ENCODE peak calls at places on chromosomes 4 and X, in five cellular contexts. S is SK-N-SH, D is K562, G is HepG2, F is GM12878. L is an unnamed sample.

GRCh38 chrX:124938715-124939114 is 381.0 kb upstream of the TEX13C start:
- DNase-seq in S (no peak), D (no peak), G (no peak), F (no peak), L (no peak)

GRCh38 chr4:37991623-37992410 is 31.6 kb downstream of the PTTG2 start:
- DNase-seq in S (no peak), D (no peak), G (no peak), F (no peak), L (no peak)

GRCh38 chr4:6498511-6499240 is 26.3 kb upstream of the PPP2R2C start:
- DNase-seq in S (no peak), D (no peak), G (no peak), F (no peak), L (no peak)

GRCh38 chr4:141730805-141731204 is 94.4 kb downstream of the IL15 start:
- DNase-seq in S (no peak), D (no peak), G (no peak), F (no peak), L (no peak)

GRCh38 chrX:38627683-38628082 is 66.3 kb downstream of the TSPAN7 start:
- DNase-seq in S (peak; percentile 14), D (peak; percentile 68), G (peak; percentile 45), F (no peak), L (peak; percentile 58)

GRCh38 chrX:9148626-9149385 is 114.9 kb upstream of the FAM9B start:
- DNase-seq in S (no peak), D (no peak), G (no peak), F (no peak), L (no peak)

GRCh38 chr4:17515724-17516407 is 901 bp downstream of the CLRN2 start:
- DNase-seq in S (no peak), D (no peak), G (peak; percentile 41), F (no peak), L (no peak)

GRCh38 chr4:18722748-18723191 is 701.2 kb upstream of the LCORL start:
- DNase-seq in S (no peak), D (no peak), G (no peak), F (no peak), L (peak; percentile 54)

GRCh38 chr4:38601244-38601915 is 62.6 kb upstream of the KLF3 start:
- DNase-seq in S (no peak), D (peak; percentile 19), G (peak; percentile 49), F (no peak), L (no peak)

GRCh38 chr4:48032721-48033120 is 16.1 kb downstream of the NIPAL1 start:
- DNase-seq in S (no peak), D (no peak), G (peak; percentile 14), F (no peak), L (no peak)

GRCh38 chr4:139900964-139901376 is 235.4 kb downstream of the MGST2 start:
- DNase-seq in S (no peak), D (no peak), G (no peak), F (no peak), L (no peak)

GRCh38 chr4:67687639-67688038 is 13.3 kb downstream of the UBA6 start:
- DNase-seq in S (no peak), D (no peak), G (no peak), F (no peak), L (no peak)

GRCh38 chrX:22748093-22748999 is 251.4 kb upstream of the DDX53 start:
- DNase-seq in S (peak; percentile 40), D (peak; percentile 32), G (peak; percentile 13), F (no peak), L (peak; percentile 57)

DNA sequence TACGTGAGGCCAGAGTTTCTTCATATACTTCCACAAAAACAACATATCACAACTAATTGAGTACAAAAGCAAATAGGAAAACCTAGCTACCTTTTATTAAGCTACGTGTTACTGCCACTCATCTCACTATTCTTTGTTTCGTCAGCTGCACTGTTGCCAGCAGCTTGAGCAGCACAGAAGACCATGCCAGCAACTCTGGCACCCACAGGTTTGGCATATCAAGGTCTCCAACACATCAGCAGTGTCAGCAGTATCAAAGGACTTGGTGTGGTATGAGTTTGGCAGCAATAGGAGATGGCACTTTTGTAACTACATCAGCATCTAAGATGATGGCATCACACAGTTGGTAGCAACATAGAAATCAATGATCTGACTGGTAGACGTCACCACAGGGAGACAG is 30.7 kb downstream of the CDKL2 start:
- DNase-seq in S (no peak), D (no peak), G (no peak), F (no peak), L (no peak)
- TF ChIP-seq FOXM1 in S (no peak), D (no peak), G (no peak), F (no peak), L (no peak)

DNA sequence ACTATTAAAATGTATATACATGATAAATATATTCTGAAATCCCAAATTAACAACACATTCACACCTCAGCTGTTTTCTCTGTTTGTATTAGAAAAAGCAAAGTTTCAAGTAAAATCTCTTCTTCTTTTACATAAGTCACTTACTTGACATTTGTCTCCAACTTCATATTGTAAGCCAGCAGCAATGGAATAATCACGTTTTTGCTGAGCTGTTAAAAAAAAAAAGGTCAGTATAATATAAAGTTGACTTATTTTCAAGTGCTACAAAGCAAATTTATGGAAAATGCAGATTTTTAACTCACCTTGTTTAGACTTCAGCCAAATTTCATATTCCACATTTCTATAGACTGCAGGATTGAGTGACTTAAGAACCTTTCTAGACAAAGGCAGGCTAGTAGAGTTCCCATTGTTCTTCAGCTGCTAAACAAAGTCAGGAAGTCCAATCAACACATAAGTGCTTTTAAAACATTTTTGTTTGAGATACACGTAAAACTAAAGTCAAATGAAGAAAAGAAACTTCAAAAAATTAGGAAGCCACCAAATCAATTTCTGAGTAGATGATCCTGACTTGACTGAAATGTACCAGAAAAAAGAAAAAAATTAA is 25.0 kb downstream of the OTUD4 start:
- DNase-seq in S (no peak), D (no peak), G (no peak), F (no peak), L (no peak)
- TF ChIP-seq FOXM1 in S (no peak), D (no peak), G (no peak), F (no peak), L (no peak)

DNA sequence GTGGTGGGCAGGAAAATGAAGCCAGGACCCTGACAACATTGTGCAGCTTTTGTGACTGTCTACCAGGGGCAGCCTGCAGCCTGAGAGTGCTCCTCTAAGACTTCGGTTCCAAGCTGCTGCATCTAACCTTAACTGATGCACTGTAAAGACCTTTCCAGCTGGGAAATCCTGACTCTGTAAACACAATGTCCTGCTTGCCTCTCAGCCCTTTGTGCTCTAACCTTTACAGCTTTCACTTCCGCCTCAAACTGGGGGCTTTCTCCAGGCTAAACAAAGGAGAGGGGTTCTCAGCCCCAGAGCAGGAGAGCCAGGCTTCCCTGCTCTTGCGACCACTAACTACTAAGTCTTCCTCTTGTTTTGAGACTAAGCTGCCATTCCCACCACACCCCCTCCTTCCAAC is 19.3 kb upstream of the RASL11B start:
- DNase-seq in S (no peak), D (no peak), G (no peak), F (no peak), L (no peak)
- TF ChIP-seq FOXM1 in S (no peak), D (no peak), G (no peak), F (no peak), L (no peak)

DNA sequence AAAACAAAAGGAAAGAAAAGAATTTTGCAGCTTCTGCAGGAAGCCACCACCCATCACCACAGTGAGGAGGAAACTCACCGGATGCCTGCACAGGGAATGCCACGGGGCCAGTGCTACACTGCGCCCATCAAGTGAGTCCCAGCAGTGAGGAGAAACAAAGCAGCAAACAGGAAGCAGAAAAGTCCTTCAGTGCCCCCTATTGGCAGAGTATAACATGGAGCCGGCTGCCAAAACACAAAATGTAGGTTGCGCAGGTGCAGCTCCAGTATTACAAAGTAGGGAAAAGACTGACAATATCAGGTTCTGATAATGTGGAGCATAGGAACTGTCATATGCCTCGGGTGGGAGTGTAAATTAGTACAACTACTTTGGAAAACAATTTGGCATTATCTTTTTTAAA is 23.3 kb upstream of the SCML2 start:
- DNase-seq in S (peak; percentile 46), D (peak; percentile 48), G (peak; percentile 11), F (no peak), L (peak; percentile 62)
- TF ChIP-seq FOXM1 in S (no peak), D (no peak), G (no peak), F (no peak), L (no peak)

L was measured in HEK293T.